ENCODE peak calls at places on chromosomes 2 and 18, in eight cellular contexts. R, Y, L, D, C, P, H and A are unnamed samples.

GRCh38 chr2:236745420-236746210 is 176.0 kb downstream of the ACKR3 start:
- DNase-seq in D (peak), R (no peak), Y (no peak), P (no peak), H (no peak), C (peak), L (peak), A (no peak)

GRCh38 chr2:112061840-112062239 is 6.8 kb downstream of the TMEM87B start:
- DNase-seq in R (no peak), Y (no peak), C (no peak), L (no peak), P (no peak), D (no peak), H (no peak), A (no peak)

GRCh38 chr2:24245986-24246779 is 71.3 kb downstream of the FAM228A start:
- DNase-seq in C (no peak), D (no peak), R (no peak), H (no peak), L (no peak), Y (no peak), P (no peak), A (no peak)

GRCh38 chr2:134448650-134449049 is 194.8 kb downstream of the MGAT5 start:
- DNase-seq in D (no peak), P (no peak), Y (no peak), H (no peak), R (no peak), C (no peak), L (no peak), A (no peak)

GRCh38 chr2:12728221-12728777 is 11.6 kb downstream of the TRIB2 start:
- DNase-seq in C (no peak), P (no peak), H (no peak), L (no peak), D (no peak), Y (no peak), R (no peak), A (no peak)

GRCh38 chr18:45255142-45255890 is 360.0 kb upstream of the SLC14A2 start:
- DNase-seq in D (no peak), C (no peak), Y (no peak), H (peak), R (no peak), P (no peak), L (peak), A (no peak)

GRCh38 chr18:5463390-5463789 is 80.4 kb downstream of the EPB41L3 start:
- DNase-seq in P (no peak), Y (no peak), L (peak), H (peak), R (no peak), C (no peak), D (no peak), A (no peak)

GRCh38 chr2:62038980-62039771 is 133.7 kb downstream of the COMMD1 start:
- DNase-seq in Y (no peak), H (no peak), R (no peak), D (no peak), P (no peak), L (peak), C (no peak), A (no peak)

GRCh38 chr2:107290041-107290440 is 404.1 kb upstream of the ST6GAL2 start:
- DNase-seq in D (no peak), R (no peak), C (no peak), H (no peak), L (no peak), Y (no peak), P (no peak), A (no peak)

GRCh38 chr2:159146930-159147666 is 139.4 kb downstream of the WDSUB1 start:
- DNase-seq in H (no peak), L (no peak), P (no peak), Y (no peak), R (no peak), C (no peak), D (no peak), A (no peak)

GRCh38 chr2:190635781-190636180 is 13.1 kb upstream of the NAB1 start:
- DNase-seq in Y (no peak), C (no peak), H (no peak), R (no peak), L (no peak), D (no peak), P (no peak), A (no peak)

GRCh38 chr2:65057391-65058052 is 1.3 kb downstream of the CEP68 start:
- DNase-seq in D (no peak), C (no peak), Y (no peak), P (no peak), R (no peak), H (no peak), L (peak), A (no peak)

GRCh38 chr18:57854726-57855125 is 51.6 kb upstream of the ATP8B1 start:
- DNase-seq in P (no peak), Y (no peak), H (no peak), R (no peak), D (no peak), L (no peak), C (no peak), A (no peak)

DNA sequence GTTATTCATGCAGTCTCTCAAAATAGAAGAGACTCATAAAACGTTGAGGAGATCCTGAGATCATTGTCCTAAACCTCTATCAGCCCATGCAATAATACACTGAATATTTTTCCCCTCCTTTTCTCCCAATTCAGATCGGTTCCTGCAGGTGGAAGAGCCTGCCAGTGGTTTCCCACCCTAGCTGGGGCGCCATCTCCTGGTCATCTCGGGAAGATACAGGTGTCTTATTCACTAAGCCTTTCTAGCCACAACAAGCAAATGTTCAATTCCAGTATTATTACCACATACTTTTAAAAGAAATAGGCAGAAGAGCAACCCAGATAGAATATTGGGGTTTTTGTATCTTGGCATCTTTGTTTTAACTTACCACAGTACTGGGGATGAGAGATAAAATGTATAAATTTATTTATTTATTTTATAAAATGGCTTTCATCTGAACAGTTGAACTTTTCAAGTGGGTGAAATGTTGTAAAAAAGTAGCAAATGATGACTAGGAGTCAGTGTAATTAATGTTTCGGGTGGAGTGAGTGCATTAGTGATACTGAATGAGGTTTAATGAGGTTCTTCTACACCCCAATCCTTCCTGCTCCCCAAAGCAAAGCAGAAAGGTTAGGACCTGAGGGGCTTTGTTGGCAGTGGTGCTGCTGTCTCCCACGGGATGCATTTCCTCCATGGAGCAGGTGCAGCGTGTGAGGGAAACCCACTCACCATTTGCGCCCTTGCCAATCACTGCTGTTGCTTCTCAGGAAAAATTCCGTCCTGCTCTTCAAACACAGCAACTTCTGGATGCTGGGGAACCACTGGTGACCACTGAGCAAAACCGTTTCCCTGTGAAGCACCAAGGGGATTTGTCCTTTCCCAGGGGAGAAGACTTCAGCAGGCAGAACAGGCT is 147.1 kb upstream of the FHL2 start:
- DNase-seq in P (peak), H (peak), C (peak), L (peak), Y (peak), R (peak), D (no peak), A (no peak)
- TF ChIP-seq CTCF in P (peak), H (peak), C (peak), L (peak), Y (peak), R (peak), D (peak), A (peak)

GRCh38 chr18:13141209-13141608 is 77.4 kb upstream of the LDLRAD4 start:
- DNase-seq in R (no peak), D (no peak), L (no peak), H (no peak), C (no peak), P (no peak), Y (no peak), A (no peak)
- TF ChIP-seq CTCF in R (no peak), D (no peak), L (no peak), H (no peak), C (no peak), P (no peak), Y (no peak), A (no peak)

GRCh38 chr2:25340340-25340886 is 1.3 kb downstream of the DNMT3A start:
- DNase-seq in L (no peak), P (peak), H (peak), R (peak), C (no peak), D (no peak), Y (no peak), A (no peak)

GRCh38 chr2:25339121-25339738 is 2.5 kb downstream of the DNMT3A start:
- DNase-seq in R (no peak), C (no peak), Y (no peak), H (peak), D (no peak), P (peak), L (no peak), A (no peak)

GRCh38 chr2:25338401-25338800 is 3.3 kb downstream of the DNMT3A start:
- DNase-seq in R (no peak), L (no peak), P (peak), Y (no peak), H (no peak), D (no peak), C (no peak), A (no peak)

GRCh38 chr2:25341031-25341727 is 546 bp downstream of the DNMT3A start:
- DNase-seq in L (no peak), H (peak), D (no peak), R (peak), Y (no peak), C (no peak), P (peak), A (no peak)

GRCh38 chr2:25339791-25340339 is 1.9 kb downstream of the DNMT3A start:
- DNase-seq in P (no peak), D (no peak), H (peak), C (peak), Y (peak), L (no peak), R (peak), A (no peak)
- TF ChIP-seq CTCF in P (no peak), D (no peak), H (peak), C (peak), Y (no peak), L (no peak), R (no peak), A (no peak)

GRCh38 chr2:38523728-38524437 is 78.8 kb downstream of the HNRNPLL start:
- DNase-seq in D (no peak), C (peak), H (no peak), Y (peak), L (no peak), R (no peak), P (peak), A (no peak)
- TF ChIP-seq CTCF in D (peak), C (peak), H (peak), Y (peak), L (peak), R (no peak), P (peak), A (peak)

GRCh38 chr2:200615247-200615646 is 29.4 kb downstream of the AOX1 start:
- DNase-seq in Y (no peak), C (no peak), R (no peak), L (peak), H (no peak), D (no peak), P (no peak), A (no peak)
- TF ChIP-seq CTCF in Y (no peak), C (peak), R (no peak), L (peak), H (no peak), D (no peak), P (peak), A (no peak)

GRCh38 chr18:9835112-9835755 is 50.5 kb upstream of the TXNDC2 start:
- DNase-seq in P (no peak), L (no peak), R (no peak), H (no peak), C (peak), D (no peak), Y (peak), A (no peak)
- TF ChIP-seq CTCF in P (no peak), L (no peak), R (no peak), H (no peak), C (no peak), D (no peak), Y (no peak), A (no peak)

GRCh38 chr2:27977623-27978312 is 87.2 kb downstream of the BABAM2 start:
- DNase-seq in R (no peak), Y (no peak), D (peak), L (peak), P (no peak), H (peak), C (no peak), A (no peak)
- TF ChIP-seq CTCF in R (no peak), Y (no peak), D (peak), L (no peak), P (peak), H (peak), C (no peak), A (no peak)

DNA sequence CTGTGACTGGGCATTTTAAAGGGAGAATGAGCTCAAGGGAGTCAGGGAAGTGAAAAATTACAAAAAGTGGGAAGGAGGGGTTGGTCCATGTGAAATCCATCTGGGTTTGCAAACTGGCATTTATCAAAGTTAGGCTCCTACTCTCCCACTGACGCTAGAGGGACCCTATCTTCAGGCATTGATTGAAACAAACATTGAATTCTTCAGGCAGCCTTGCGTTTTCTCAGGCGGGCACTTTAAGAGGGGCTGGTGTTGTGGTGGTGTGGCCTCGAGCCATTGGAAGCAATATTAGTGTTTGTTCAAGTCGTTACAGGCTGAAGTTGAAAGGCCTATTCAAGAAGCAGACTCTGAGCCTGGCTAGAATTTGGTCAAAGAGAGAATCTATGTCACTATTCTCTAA is 36.6 kb downstream of the STON1 start:
- DNase-seq in C (peak), H (no peak), Y (no peak), P (no peak), L (peak), R (no peak), D (no peak), A (no peak)
- TF ChIP-seq CTCF in C (peak), H (no peak), Y (peak), P (no peak), L (peak), R (peak), D (peak), A (peak)

DNA sequence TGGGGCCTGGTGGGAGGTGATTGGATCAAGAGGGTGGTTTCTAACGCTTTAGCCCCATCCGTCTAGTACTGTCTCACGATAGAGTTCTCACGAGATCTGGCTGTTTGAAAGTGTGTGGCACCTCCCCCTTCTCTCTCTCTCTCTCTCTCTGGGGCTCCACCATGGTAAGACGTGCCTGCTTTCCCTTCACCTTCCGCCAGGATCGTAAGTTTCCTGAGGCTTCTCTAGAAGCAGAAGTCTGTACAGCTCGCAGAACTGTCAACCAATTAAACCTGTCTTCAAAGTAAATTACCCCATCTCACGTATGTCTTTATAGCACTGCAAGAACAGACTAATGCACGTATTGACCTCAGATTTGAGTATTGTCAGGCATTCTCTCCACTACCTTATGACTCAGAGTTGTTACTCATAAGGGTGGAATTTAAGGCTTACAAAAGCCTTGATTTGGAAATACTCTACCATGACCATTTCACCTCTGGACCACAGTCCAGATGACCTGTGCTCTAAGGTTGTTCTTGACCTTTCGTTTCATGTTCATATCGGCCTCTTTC is 99.5 kb upstream of the AGAP1 start:
- DNase-seq in Y (no peak), D (no peak), C (no peak), R (no peak), H (no peak), L (peak), P (no peak), A (no peak)
- TF ChIP-seq CTCF in Y (no peak), D (no peak), C (no peak), R (no peak), H (no peak), L (no peak), P (no peak), A (no peak)

GRCh38 chr2:171172980-171173542 is 12.4 kb upstream of the TLK1 start:
- DNase-seq in P (no peak), L (no peak), H (no peak), R (no peak), C (no peak), D (no peak), Y (no peak), A (no peak)

GRCh38 chr2:171178993-171179392 is 18.3 kb upstream of the TLK1 start:
- DNase-seq in D (no peak), Y (no peak), H (no peak), R (no peak), L (no peak), C (no peak), P (no peak), A (no peak)

GRCh38 chr2:171174075-171174474 is 13.4 kb upstream of the TLK1 start:
- DNase-seq in P (no peak), R (no peak), L (no peak), C (no peak), Y (no peak), D (no peak), H (no peak), A (no peak)

GRCh38 chr2:171180229-171180937 is 19.7 kb upstream of the TLK1 start:
- DNase-seq in Y (no peak), R (no peak), L (no peak), H (no peak), C (no peak), P (no peak), D (no peak), A (no peak)

DNA sequence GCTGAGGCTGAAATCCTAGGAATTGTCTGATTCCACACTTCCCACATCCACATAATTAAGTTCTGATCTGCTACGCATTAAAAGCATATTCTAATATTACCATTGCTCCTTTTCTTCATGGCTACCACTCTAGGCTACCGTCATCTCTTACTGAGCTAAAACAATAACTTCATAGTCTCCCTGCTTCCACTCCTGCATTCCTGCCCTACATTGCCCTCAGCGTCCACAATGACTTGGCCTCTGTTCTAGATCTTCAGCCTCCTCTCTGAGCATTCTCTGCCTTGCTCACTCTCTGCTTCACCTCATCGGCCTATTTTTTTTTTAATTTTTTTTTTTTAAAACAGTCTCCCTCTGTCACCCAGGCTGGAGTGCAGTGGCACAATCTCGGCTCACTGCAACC is 15.8 kb upstream of the TLK1 start:
- DNase-seq in Y (no peak), D (no peak), H (no peak), C (no peak), P (no peak), L (no peak), R (no peak), A (no peak)
- TF ChIP-seq CTCF in Y (no peak), D (no peak), H (no peak), C (no peak), P (no peak), L (no peak), R (no peak), A (no peak)